ENCODE peak calls at places on chromosomes 13 and 19, in five cellular contexts. A, S, J, B and N are unnamed samples.

GRCh38 chr19:2727640-2727944 is 6.4 kb upstream of the DIRAS1 start:
- DNase-seq in A (no peak), S (peak; percentile 12), J (no peak), B (no peak), N (no peak)

GRCh38 chr19:38728752-38729541 is 15.3 kb downstream of the CAPN12 start:
- DNase-seq in A (peak; percentile 43), S (no peak), J (no peak), B (no peak), N (no peak)

GRCh38 chr13:114144606-114145244 is 12.3 kb upstream of the RASA3 start:
- DNase-seq in A (no peak), S (no peak), J (no peak), B (no peak), N (no peak)

GRCh38 chr19:44738161-44738535 is 10.4 kb upstream of the BCL3 start:
- DNase-seq in A (no peak), S (no peak), J (no peak), B (no peak), N (no peak)

GRCh38 chr19:45075215-45076028 is 856 bp downstream of the ZNF296 start:
- DNase-seq in A (peak; percentile 93), S (peak; percentile 33), J (peak; percentile 77), B (no peak), N (peak; percentile 26)

GRCh38 chr19:35777411-35777841 is 2.1 kb downstream of the ARHGAP33 start:
- DNase-seq in A (peak; percentile 23), S (no peak), J (no peak), B (no peak), N (no peak)

GRCh38 chr19:44850641-44851109 is 4.6 kb downstream of the NECTIN2 start:
- DNase-seq in A (no peak), S (no peak), J (no peak), B (no peak), N (no peak)

GRCh38 chr19:30799854-30800755 is 427.9 kb downstream of the ZNF536 start:
- DNase-seq in A (peak; percentile 62), S (peak; percentile 8), J (peak; percentile 62), B (no peak), N (no peak)

GRCh38 chr19:53545271-53546065 is 7.5 kb downstream of the ZNF331 start:
- DNase-seq in A (no peak), S (peak; percentile 90), J (peak; percentile 42), B (peak; percentile 80), N (peak; percentile 75)

GRCh38 chr19:33273881-33274662 is 28.3 kb downstream of the CEBPA start:
- DNase-seq in A (peak; percentile 81), S (peak; percentile 94), J (peak; percentile 75), B (peak; percentile 84), N (peak; percentile 56)

GRCh38 chr13:46183018-46183940 is 1.3 kb upstream of the LCP1 start:
- DNase-seq in A (no peak), S (no peak), J (no peak), B (no peak), N (no peak)

GRCh38 chr19:2775556-2776430 is 7.3 kb downstream of the SGTA start:
- DNase-seq in A (peak; percentile 58), S (peak; percentile 30), J (peak; percentile 35), B (peak; percentile 35), N (peak; percentile 50)

DNA sequence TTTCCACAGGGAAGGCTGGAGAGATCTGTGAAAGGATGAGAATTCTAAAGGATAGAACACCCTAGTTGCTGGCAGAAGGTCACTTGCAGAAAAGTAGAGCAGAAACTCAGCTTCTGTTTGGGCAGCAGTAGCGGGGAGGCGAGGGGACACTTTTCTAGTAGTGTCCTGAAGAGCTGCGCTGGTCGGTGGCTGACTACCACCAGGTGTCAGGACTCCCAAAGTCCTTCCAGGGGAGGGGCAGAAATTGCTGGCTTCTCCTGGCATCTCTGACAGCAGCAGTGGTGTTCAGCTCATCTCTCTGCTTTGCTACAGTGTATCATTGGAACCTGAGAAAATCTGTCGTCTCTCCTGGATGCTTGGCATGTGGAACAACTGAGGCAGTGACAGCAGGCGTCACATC is 120.9 kb downstream of the ZDHHC20 start:
- DNase-seq in A (no peak), S (no peak), J (no peak), B (no peak), N (no peak)
- TF ChIP-seq CTCF in A (no peak), S (peak; percentile 3), J (peak; percentile 8), B (no peak), N (no peak)

GRCh38 chr19:10252707-10253106 is 693 bp downstream of the MRPL4 start:
- DNase-seq in A (no peak), S (no peak), J (no peak), B (no peak), N (no peak)
- H3K4me3 ChIP-seq in A (peak overlapping the region; percentile 94), S (peak overlapping the region; percentile 79), J (peak overlapping the region; percentile 52), B (peak overlapping the region; percentile 64), N (peak overlapping the region; percentile 96)

DNA sequence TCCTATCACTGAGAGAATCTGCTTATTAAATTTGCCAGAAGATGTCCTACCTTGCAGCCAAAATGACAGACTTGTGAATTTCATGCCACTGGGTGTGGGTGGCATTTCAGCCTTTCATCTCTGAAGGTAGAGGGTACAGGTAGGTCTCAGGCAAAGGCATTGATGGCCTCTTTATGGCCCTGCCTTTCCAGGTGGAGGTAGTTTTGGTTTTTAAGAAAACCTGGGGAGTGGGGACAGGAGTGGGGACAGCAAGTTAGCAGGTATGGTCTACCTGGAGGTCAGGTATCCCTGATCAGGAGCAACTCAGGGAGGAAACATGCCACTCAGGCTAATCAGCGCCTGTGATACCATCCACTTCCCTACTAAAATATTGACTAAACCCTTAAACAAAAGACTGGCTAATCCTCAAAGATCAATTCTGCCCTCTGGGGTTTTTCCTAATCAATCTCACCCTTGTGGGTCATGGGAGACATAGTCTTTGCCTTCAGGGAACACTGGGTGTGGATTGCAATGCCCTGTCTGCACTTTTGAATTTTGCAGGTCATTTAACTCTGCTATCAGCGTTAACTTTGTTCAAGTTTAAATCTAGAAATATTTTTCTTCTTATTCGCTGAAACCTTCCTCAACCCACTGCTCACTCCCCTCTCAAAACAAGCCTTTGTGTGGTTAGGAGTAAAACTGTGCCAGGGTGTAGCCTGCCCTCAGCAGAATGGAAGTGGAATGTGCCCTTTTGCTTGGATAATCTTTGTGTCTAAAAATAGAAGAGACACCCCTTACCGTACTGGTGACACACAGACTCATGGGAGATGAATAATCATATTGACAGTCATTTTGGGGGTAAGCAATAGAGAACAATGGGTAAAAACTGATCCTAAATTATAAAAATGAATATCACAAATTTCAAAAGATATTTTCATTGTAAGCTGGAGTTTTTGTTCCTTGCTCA is 233.7 kb downstream of the COG6 start:
- DNase-seq in A (no peak), S (peak; percentile 16), J (no peak), B (no peak), N (no peak)
- TF ChIP-seq CTCF in A (no peak), S (no peak), J (no peak), B (no peak), N (no peak)

GRCh38 chr19:3966051-3967017 is 4.6 kb downstream of the DAPK3 start:
- DNase-seq in A (peak; percentile 91), S (no peak), J (peak; percentile 29), B (no peak), N (no peak)

GRCh38 chr19:3969435-3970312 is 1.2 kb downstream of the DAPK3 start:
- DNase-seq in A (no peak), S (peak; percentile 89), J (peak; percentile 85), B (peak; percentile 82), N (peak; percentile 89)

GRCh38 chr19:3970313-3970807 is 539 bp downstream of the DAPK3 start:
- DNase-seq in A (no peak), S (no peak), J (no peak), B (no peak), N (no peak)

GRCh38 chr19:3970808-3971598 is at the start of gene DAPK3:
- DNase-seq in A (peak; percentile 99), S (peak; percentile 97), J (peak; percentile 99), B (peak; percentile 97), N (peak; percentile 98)

DNA sequence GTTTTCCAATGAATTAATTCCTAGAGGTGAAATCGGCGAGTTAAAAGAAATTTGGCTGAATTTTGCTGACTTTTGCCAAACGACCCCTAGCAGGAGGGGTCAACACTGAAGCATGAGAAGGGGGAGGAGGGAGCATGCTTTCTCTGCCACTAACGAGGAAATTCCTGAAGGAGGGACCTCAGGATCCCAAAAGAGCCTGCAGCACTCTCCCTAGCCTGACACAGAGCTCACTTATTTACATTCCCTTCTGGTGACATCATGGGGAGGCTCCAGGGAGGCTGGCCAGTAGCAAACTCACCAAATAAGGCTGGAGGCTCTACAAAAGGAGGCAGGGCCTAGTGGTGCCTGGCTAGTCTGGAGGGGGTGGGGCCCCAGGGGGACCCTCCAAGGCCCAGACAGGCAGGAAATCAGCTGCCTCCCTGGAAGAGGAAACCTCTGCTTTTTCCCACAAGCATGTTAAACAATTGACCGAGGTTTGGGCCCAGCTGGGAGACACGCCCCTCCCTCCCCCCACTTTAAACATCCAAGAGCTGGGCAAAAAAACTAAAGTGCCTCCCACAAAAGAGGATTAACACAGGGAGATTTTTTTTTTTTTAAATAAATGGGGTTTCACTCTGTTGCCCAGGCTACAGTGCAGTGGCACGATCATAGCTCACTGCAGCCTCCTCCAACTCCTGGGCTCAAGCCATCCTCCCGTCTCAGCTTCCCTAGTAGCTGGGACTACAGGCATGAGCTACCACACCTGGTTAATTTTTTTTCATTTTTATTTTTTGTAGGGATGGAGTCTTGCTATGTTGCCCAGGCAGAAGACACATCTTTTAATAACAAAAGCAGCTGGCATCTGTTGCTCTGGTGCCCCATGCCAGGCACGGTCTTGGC is 2.1 kb downstream of the DAPK3 start:
- DNase-seq in A (peak; percentile 75), S (peak; percentile 99), J (peak; percentile 96), B (peak; percentile 100), N (peak; percentile 99)
- H3K4me3 ChIP-seq in A (no peak overlapping the region), S (peak overlapping the region; percentile 94), J (peak overlapping the region; percentile 83), B (peak overlapping the region; percentile 81), N (peak overlapping the region; percentile 98)

GRCh38 chr19:12550951-12551832 is at the start of gene ZNF564:
- DNase-seq in A (peak; percentile 92), S (peak; percentile 97), J (peak; percentile 97), B (peak; percentile 98), N (peak; percentile 98)
- TF ChIP-seq CTCF in A (no peak), S (no peak), J (no peak), B (no peak), N (no peak)